ENCODE peak calls at places on chromosomes 5 and 9, in eight cellular contexts. One of them, this sample, is unnamed.
A peak's percentile ranks its signal among the peaks of the same experiment; 100 is the strongest.

GRCh38 chr9:37966443-37967271 is 62.7 kb upstream of the SLC25A51 start:
- DNase-seq in cardiac muscle cell: no peak
- DNase-seq in GF-D8: no peak
- DNase-seq in neuronal stem cell: no peak
- DNase-seq in HTR-8/SVneo: no peak
- DNase-seq in NCI-H1436: no peak
- DNase-seq in CD4-positive, alpha-beta T cell: no peak
- DNase-seq in activated CD4-positive, alpha-beta memory T cell treated with anti-CD3 and anti-CD28 coated beads, Interleukin-2, amount 10 ng/mL, durations not matched to agents 7 days and 5 days: no peak
- DNase-seq in this sample: no peak

GRCh38 chr5:346229-346935 is 24.9 kb downstream of the AHRR start:
- DNase-seq in HTR-8/SVneo: no peak
- DNase-seq in activated CD4-positive, alpha-beta memory T cell treated with anti-CD3 and anti-CD28 coated beads, Interleukin-2, amount 10 ng/mL, durations not matched to agents 7 days and 5 days: no peak
- DNase-seq in GF-D8: no peak
- DNase-seq in neuronal stem cell: no peak
- DNase-seq in cardiac muscle cell: no peak
- DNase-seq in CD4-positive, alpha-beta T cell: no peak
- DNase-seq in NCI-H1436: no peak
- DNase-seq in this sample: no peak

GRCh38 chr9:16689352-16689938 is 181.0 kb downstream of the BNC2 start:
- DNase-seq in CD4-positive, alpha-beta T cell: no peak
- DNase-seq in cardiac muscle cell: no peak
- DNase-seq in HTR-8/SVneo: no peak
- DNase-seq in neuronal stem cell: no peak
- DNase-seq in activated CD4-positive, alpha-beta memory T cell treated with anti-CD3 and anti-CD28 coated beads, Interleukin-2, amount 10 ng/mL, durations not matched to agents 7 days and 5 days: no peak
- DNase-seq in NCI-H1436: no peak
- DNase-seq in GF-D8: no peak
- DNase-seq in this sample: no peak

GRCh38 chr5:34703767-34704324 is 47.7 kb downstream of the RAI14 start:
- DNase-seq in CD4-positive, alpha-beta T cell: no peak
- DNase-seq in neuronal stem cell: no peak
- DNase-seq in cardiac muscle cell: no peak
- DNase-seq in NCI-H1436: no peak
- DNase-seq in HTR-8/SVneo: no peak
- DNase-seq in GF-D8: no peak
- DNase-seq in activated CD4-positive, alpha-beta memory T cell treated with anti-CD3 and anti-CD28 coated beads, Interleukin-2, amount 10 ng/mL, durations not matched to agents 7 days and 5 days: no peak
- DNase-seq in this sample: no peak

GRCh38 chr5:157212307-157212706 is 31.7 kb downstream of the ITK start:
- DNase-seq in cardiac muscle cell: no peak
- DNase-seq in GF-D8: no peak
- DNase-seq in neuronal stem cell: no peak
- DNase-seq in NCI-H1436: no peak
- DNase-seq in CD4-positive, alpha-beta T cell: no peak
- DNase-seq in HTR-8/SVneo: no peak
- DNase-seq in activated CD4-positive, alpha-beta memory T cell treated with anti-CD3 and anti-CD28 coated beads, Interleukin-2, amount 10 ng/mL, durations not matched to agents 7 days and 5 days: no peak
- DNase-seq in this sample: no peak

GRCh38 chr9:85702881-85703280 is 38.9 kb downstream of the AGTPBP1 start:
- DNase-seq in HTR-8/SVneo: no peak
- DNase-seq in CD4-positive, alpha-beta T cell: no peak
- DNase-seq in neuronal stem cell: no peak
- DNase-seq in activated CD4-positive, alpha-beta memory T cell treated with anti-CD3 and anti-CD28 coated beads, Interleukin-2, amount 10 ng/mL, durations not matched to agents 7 days and 5 days: no peak
- DNase-seq in cardiac muscle cell: peak; percentile 9
- DNase-seq in GF-D8: no peak
- DNase-seq in NCI-H1436: no peak
- DNase-seq in this sample: no peak

GRCh38 chr5:1131191-1131621 is 19.3 kb upstream of the SLC12A7 start:
- DNase-seq in CD4-positive, alpha-beta T cell: no peak
- DNase-seq in HTR-8/SVneo: no peak
- DNase-seq in neuronal stem cell: no peak
- DNase-seq in activated CD4-positive, alpha-beta memory T cell treated with anti-CD3 and anti-CD28 coated beads, Interleukin-2, amount 10 ng/mL, durations not matched to agents 7 days and 5 days: no peak
- DNase-seq in GF-D8: no peak
- DNase-seq in cardiac muscle cell: no peak
- DNase-seq in NCI-H1436: no peak
- DNase-seq in this sample: no peak

GRCh38 chr5:149735066-149735465 is 5.0 kb downstream of the PPARGC1B start:
- DNase-seq in GF-D8: peak; percentile 75
- DNase-seq in activated CD4-positive, alpha-beta memory T cell treated with anti-CD3 and anti-CD28 coated beads, Interleukin-2, amount 10 ng/mL, durations not matched to agents 7 days and 5 days: no peak
- DNase-seq in HTR-8/SVneo: peak; percentile 45
- DNase-seq in cardiac muscle cell: no peak
- DNase-seq in CD4-positive, alpha-beta T cell: no peak
- DNase-seq in NCI-H1436: no peak
- DNase-seq in neuronal stem cell: no peak
- DNase-seq in this sample: no peak

GRCh38 chr9:5566054-5566618 is 55.8 kb downstream of the PDCD1LG2 start:
- DNase-seq in NCI-H1436: no peak
- DNase-seq in CD4-positive, alpha-beta T cell: no peak
- DNase-seq in GF-D8: no peak
- DNase-seq in cardiac muscle cell: no peak
- DNase-seq in neuronal stem cell: no peak
- DNase-seq in HTR-8/SVneo: no peak
- DNase-seq in activated CD4-positive, alpha-beta memory T cell treated with anti-CD3 and anti-CD28 coated beads, Interleukin-2, amount 10 ng/mL, durations not matched to agents 7 days and 5 days: no peak
- DNase-seq in this sample: no peak

GRCh38 chr5:149240354-149240998 is 31.2 kb upstream of the AFAP1L1 start:
- DNase-seq in neuronal stem cell: no peak
- DNase-seq in HTR-8/SVneo: no peak
- DNase-seq in GF-D8: peak; percentile 67
- DNase-seq in CD4-positive, alpha-beta T cell: peak; percentile 85
- DNase-seq in cardiac muscle cell: no peak
- DNase-seq in activated CD4-positive, alpha-beta memory T cell treated with anti-CD3 and anti-CD28 coated beads, Interleukin-2, amount 10 ng/mL, durations not matched to agents 7 days and 5 days: peak; percentile 94
- DNase-seq in NCI-H1436: no peak
- DNase-seq in this sample: peak; percentile 30

GRCh38 chr5:149728303-149728702 is 1.8 kb upstream of the PPARGC1B start:
- DNase-seq in GF-D8: no peak
- DNase-seq in cardiac muscle cell: no peak
- DNase-seq in neuronal stem cell: no peak
- DNase-seq in CD4-positive, alpha-beta T cell: no peak
- DNase-seq in NCI-H1436: no peak
- DNase-seq in activated CD4-positive, alpha-beta memory T cell treated with anti-CD3 and anti-CD28 coated beads, Interleukin-2, amount 10 ng/mL, durations not matched to agents 7 days and 5 days: no peak
- DNase-seq in HTR-8/SVneo: no peak
- DNase-seq in this sample: no peak

This sample was measured in GM13976.